ENCODE peak calls at places on chromosomes 1 and 21, in six cellular contexts. H is sigmoid colon, Z is prostate gland, F is breast epithelium, E is stomach, B is suprapubic skin. N is an unnamed sample. For H3K4me1, the result is how much of the 10 kb centered on the place peaks cover.

GRCh38 chr1:63821650-63822049 is 47.8 kb downstream of the ROR1 start:
- DNase-seq in B (no peak), Z (no peak), F (no peak), H (no peak), E (no peak), N (no peak)

GRCh38 chr1:204228896-204229295 is 15.1 kb upstream of the GOLT1A start:
- DNase-seq in E (peak), F (no peak), H (no peak), Z (no peak), B (no peak), N (no peak)

GRCh38 chr1:246659594-246660140 is 64.5 kb upstream of the SCCPDH start:
- DNase-seq in H (no peak), B (no peak), Z (no peak), F (no peak), E (no peak), N (no peak)

GRCh38 chr1:96187027-96187426 is 534.6 kb upstream of the PTBP2 start:
- DNase-seq in Z (no peak), B (no peak), H (no peak), E (no peak), F (no peak), N (no peak)

GRCh38 chr1:230109871-230110667 is 43.0 kb downstream of the GALNT2 start:
- DNase-seq in H (peak), B (no peak), F (no peak), Z (no peak), E (peak), N (peak)

GRCh38 chr1:30744060-30744756 is 13.4 kb downstream of the LAPTM5 start:
- DNase-seq in H (no peak), B (no peak), Z (no peak), F (no peak), E (no peak), N (no peak)

GRCh38 chr1:197775282-197776262 is at the start of gene DENND1B:
- DNase-seq in F (peak), H (peak), B (peak), Z (peak), E (peak), N (peak)

GRCh38 chr1:151540982-151541377 is 871 bp downstream of the TUFT1 start:
- DNase-seq in Z (no peak), H (no peak), E (peak), F (no peak), B (peak), N (no peak)

GRCh38 chr1:223724376-223724775 is 12.0 kb downstream of the CAPN2 start:
- DNase-seq in E (no peak), F (no peak), B (no peak), Z (no peak), H (no peak), N (no peak)

GRCh38 chr1:223723351-223723904 is 11.1 kb downstream of the CAPN2 start:
- DNase-seq in B (no peak), H (no peak), Z (no peak), E (no peak), F (no peak), N (no peak)

GRCh38 chr1:223727541-223727940 is 15.2 kb downstream of the CAPN2 start:
- DNase-seq in Z (no peak), E (no peak), H (no peak), F (no peak), B (no peak), N (no peak)

GRCh38 chr1:223725578-223725977 is 13.2 kb downstream of the CAPN2 start:
- DNase-seq in F (no peak), E (no peak), B (no peak), Z (no peak), H (no peak), N (no peak)

GRCh38 chr1:223726380-223727001 is 14.2 kb downstream of the CAPN2 start:
- DNase-seq in E (peak), F (no peak), B (peak), Z (no peak), H (peak), N (peak)
- TF ChIP-seq POLR2AphosphoS5 in E (no peak), F (peak), B (no peak), Z (no peak), H (no peak), N (peak)

GRCh38 chr1:1879942-1880341 is 10.9 kb downstream of the GNB1 start:
- DNase-seq in F (no peak), Z (no peak), E (no peak), H (no peak), B (no peak), N (no peak)
- H3K4me1 ChIP-seq in F (under half), Z (under half), E (half or more), H (half or more), B (half or more), N (half or more)

GRCh38 chr1:40312238-40313205 is 4.6 kb downstream of the COL9A2 start:
- DNase-seq in Z (no peak), H (no peak), E (peak), B (peak), F (no peak), N (peak)
- TF ChIP-seq POLR2A in Z (no peak), H (no peak), E (no peak), B (no peak), F (no peak), N (no peak)

DNA sequence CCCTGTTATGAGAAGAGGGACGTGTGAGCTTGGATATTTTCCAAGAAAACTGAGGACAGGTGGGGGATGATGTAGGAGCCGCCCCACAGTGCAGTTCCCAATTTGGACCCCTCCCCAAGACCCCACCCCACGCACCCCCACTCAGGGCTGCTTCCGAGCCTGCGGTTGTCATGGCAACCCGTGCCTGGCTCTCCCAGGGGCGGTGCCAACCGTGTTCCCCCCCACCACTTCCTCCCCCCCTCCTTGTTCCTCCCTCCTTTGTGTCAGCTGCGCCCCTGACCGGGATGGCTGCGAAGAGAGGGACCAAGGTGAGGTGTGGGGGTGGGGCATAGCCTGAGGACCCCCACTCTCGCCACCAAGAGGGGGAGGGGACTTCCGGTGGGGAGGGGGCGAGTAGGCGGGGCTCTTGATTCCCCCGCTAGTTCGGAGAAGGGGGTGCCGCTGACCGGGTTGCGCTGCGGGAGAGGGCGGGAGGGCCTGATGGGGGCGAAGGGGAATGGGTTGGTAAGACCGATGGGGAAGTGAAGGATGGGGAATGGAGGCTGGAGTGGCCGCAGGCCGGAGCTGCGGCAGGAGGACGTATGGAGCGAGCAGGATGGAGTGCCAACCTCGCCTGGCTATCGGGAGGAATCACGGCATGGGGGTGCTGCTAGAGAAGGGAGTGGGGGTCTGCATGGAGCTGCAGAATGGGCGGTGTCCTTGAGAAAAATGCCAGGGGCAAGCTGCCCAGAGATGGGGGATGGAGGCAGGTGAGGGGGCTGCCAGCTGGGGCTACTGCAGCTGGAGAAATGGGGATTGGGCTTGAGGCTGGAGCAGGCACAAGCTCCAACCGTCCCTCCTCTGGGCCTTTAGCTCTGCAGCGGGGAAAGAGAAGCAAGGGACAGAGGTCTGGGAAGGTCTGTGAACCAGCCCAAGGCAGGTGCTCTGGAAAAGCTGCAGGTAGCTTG is 958 bp downstream of the TRIM46 start:
- DNase-seq in B (peak), H (peak), E (peak), Z (no peak), F (peak), N (no peak)
- TF ChIP-seq POLR2AphosphoS5 in B (no peak), H (no peak), E (no peak), Z (no peak), F (no peak), N (no peak)

GRCh38 chr21:41769933-41770332 is 3.1 kb upstream of the RIPK4 start:
- DNase-seq in H (no peak), B (no peak), E (no peak), Z (no peak), F (peak), N (no peak)

GRCh38 chr21:41767606-41768370 is 936 bp upstream of the RIPK4 start:
- DNase-seq in F (no peak), Z (no peak), E (no peak), B (no peak), H (peak), N (no peak)

GRCh38 chr21:41769521-41769920 is 2.7 kb upstream of the RIPK4 start:
- DNase-seq in B (no peak), H (no peak), Z (no peak), F (peak), E (no peak), N (no peak)

GRCh38 chr21:41768371-41769042 is 1.7 kb upstream of the RIPK4 start:
- DNase-seq in B (no peak), H (peak), F (peak), E (peak), Z (no peak), N (peak)

GRCh38 chr21:41769106-41769505 is 2.3 kb upstream of the RIPK4 start:
- DNase-seq in F (peak), H (no peak), E (no peak), Z (no peak), B (no peak), N (no peak)
- H3K4me1 ChIP-seq in F (under half), H (under half), E (under half), Z (under half), B (under half), N (under half)